ENCODE peak calls at places on chromosomes 6 and 20, in ten cellular contexts. One of them, this sample, is unnamed.
A peak's percentile ranks its signal among the peaks of the same experiment; 100 is the strongest.

GRCh38 chr6:139540276-139540675 is 165.8 kb upstream of the CITED2 start:
- DNase-seq in breast epithelium: no peak
- DNase-seq in IMR-90: peak; percentile 77
- DNase-seq in H1: no peak
- DNase-seq in sigmoid colon: no peak
- DNase-seq in gastrocnemius medialis: peak; percentile 46
- DNase-seq in A549: no peak
- DNase-seq in heart left ventricle: no peak
- DNase-seq in transverse colon: peak; percentile 35
- DNase-seq in esophagus muscularis mucosa: no peak
- DNase-seq in this sample: no peak

GRCh38 chr6:139449611-139450000 is 75.2 kb upstream of the CITED2 start:
- DNase-seq in breast epithelium: no peak
- DNase-seq in IMR-90: peak; percentile 55
- DNase-seq in H1: no peak
- DNase-seq in sigmoid colon: no peak
- DNase-seq in gastrocnemius medialis: no peak
- DNase-seq in A549: no peak
- DNase-seq in heart left ventricle: no peak
- DNase-seq in transverse colon: no peak
- DNase-seq in esophagus muscularis mucosa: no peak
- DNase-seq in this sample: no peak

GRCh38 chr6:46994933-46995332 is 47.2 kb downstream of the ADGRF1 start:
- DNase-seq in breast epithelium: no peak
- DNase-seq in IMR-90: no peak
- DNase-seq in H1: no peak
- DNase-seq in sigmoid colon: no peak
- DNase-seq in gastrocnemius medialis: no peak
- DNase-seq in A549: no peak
- DNase-seq in heart left ventricle: no peak
- DNase-seq in transverse colon: no peak
- DNase-seq in esophagus muscularis mucosa: no peak
- DNase-seq in this sample: no peak

GRCh38 chr6:16698988-16699868 is 62.0 kb downstream of the ATXN1 start:
- DNase-seq in breast epithelium: no peak
- DNase-seq in IMR-90: peak; percentile 62
- DNase-seq in H1: no peak
- DNase-seq in sigmoid colon: no peak
- DNase-seq in gastrocnemius medialis: no peak
- DNase-seq in A549: no peak
- DNase-seq in heart left ventricle: no peak
- DNase-seq in transverse colon: no peak
- DNase-seq in esophagus muscularis mucosa: no peak
- DNase-seq in this sample: no peak

GRCh38 chr6:70479236-70479635 is 65.9 kb downstream of the FAM135A start:
- DNase-seq in breast epithelium: no peak
- DNase-seq in IMR-90: peak; percentile 35
- DNase-seq in H1: no peak
- DNase-seq in sigmoid colon: no peak
- DNase-seq in gastrocnemius medialis: no peak
- DNase-seq in A549: no peak
- DNase-seq in heart left ventricle: no peak
- DNase-seq in transverse colon: no peak
- DNase-seq in esophagus muscularis mucosa: no peak
- DNase-seq in this sample: no peak

GRCh38 chr6:155264704-155265320 is 999 bp downstream of the CLDN20 start:
- DNase-seq in breast epithelium: no peak
- DNase-seq in IMR-90: no peak
- DNase-seq in H1: no peak
- DNase-seq in sigmoid colon: no peak
- DNase-seq in gastrocnemius medialis: no peak
- DNase-seq in A549: no peak
- DNase-seq in heart left ventricle: no peak
- DNase-seq in transverse colon: no peak
- DNase-seq in esophagus muscularis mucosa: no peak
- DNase-seq in this sample: no peak

GRCh38 chr6:116969211-116969863 is 92.3 kb downstream of the RFX6 start:
- DNase-seq in breast epithelium: no peak
- DNase-seq in IMR-90: peak; percentile 50
- DNase-seq in H1: no peak
- DNase-seq in sigmoid colon: no peak
- DNase-seq in gastrocnemius medialis: no peak
- DNase-seq in A549: peak; percentile 59
- DNase-seq in heart left ventricle: no peak
- DNase-seq in transverse colon: peak; percentile 14
- DNase-seq in esophagus muscularis mucosa: no peak
- DNase-seq in this sample: peak; percentile 36

GRCh38 chr20:49889943-49890650 is 25.2 kb downstream of the SPATA2 start:
- DNase-seq in breast epithelium: peak; percentile 52
- DNase-seq in IMR-90: no peak
- DNase-seq in H1: peak; percentile 85
- DNase-seq in sigmoid colon: peak; percentile 35
- DNase-seq in gastrocnemius medialis: peak; percentile 1
- DNase-seq in A549: no peak
- DNase-seq in heart left ventricle: no peak
- DNase-seq in transverse colon: no peak
- DNase-seq in esophagus muscularis mucosa: no peak
- DNase-seq in this sample: no peak

GRCh38 chr20:46367967-46368901 is 38.2 kb downstream of the ELMO2 start:
- DNase-seq in breast epithelium: no peak
- DNase-seq in IMR-90: no peak
- DNase-seq in H1: no peak
- DNase-seq in sigmoid colon: peak; percentile 63
- DNase-seq in gastrocnemius medialis: no peak
- DNase-seq in A549: no peak
- DNase-seq in heart left ventricle: no peak
- DNase-seq in transverse colon: no peak
- DNase-seq in esophagus muscularis mucosa: no peak
- DNase-seq in this sample: peak; percentile 89

GRCh38 chr20:46367234-46367633 is 39.2 kb downstream of the ELMO2 start:
- DNase-seq in breast epithelium: no peak
- DNase-seq in IMR-90: no peak
- DNase-seq in H1: no peak
- DNase-seq in sigmoid colon: peak; percentile 46
- DNase-seq in gastrocnemius medialis: no peak
- DNase-seq in A549: no peak
- DNase-seq in heart left ventricle: no peak
- DNase-seq in transverse colon: no peak
- DNase-seq in esophagus muscularis mucosa: no peak
- DNase-seq in this sample: no peak

GRCh38 chr20:46365483-46366215 is 40.8 kb downstream of the ELMO2 start:
- DNase-seq in breast epithelium: no peak
- DNase-seq in IMR-90: no peak
- DNase-seq in H1: no peak
- DNase-seq in sigmoid colon: peak; percentile 44
- DNase-seq in gastrocnemius medialis: no peak
- DNase-seq in A549: no peak
- DNase-seq in heart left ventricle: no peak
- DNase-seq in transverse colon: no peak
- DNase-seq in esophagus muscularis mucosa: no peak
- DNase-seq in this sample: no peak

GRCh38 chr20:46364670-46365482 is 41.5 kb downstream of the ELMO2 start:
- DNase-seq in breast epithelium: no peak
- DNase-seq in IMR-90: no peak
- DNase-seq in H1: no peak
- DNase-seq in sigmoid colon: peak; percentile 64
- DNase-seq in gastrocnemius medialis: no peak
- DNase-seq in A549: no peak
- DNase-seq in heart left ventricle: no peak
- DNase-seq in transverse colon: no peak
- DNase-seq in esophagus muscularis mucosa: no peak
- DNase-seq in this sample: peak; percentile 89

DNA sequence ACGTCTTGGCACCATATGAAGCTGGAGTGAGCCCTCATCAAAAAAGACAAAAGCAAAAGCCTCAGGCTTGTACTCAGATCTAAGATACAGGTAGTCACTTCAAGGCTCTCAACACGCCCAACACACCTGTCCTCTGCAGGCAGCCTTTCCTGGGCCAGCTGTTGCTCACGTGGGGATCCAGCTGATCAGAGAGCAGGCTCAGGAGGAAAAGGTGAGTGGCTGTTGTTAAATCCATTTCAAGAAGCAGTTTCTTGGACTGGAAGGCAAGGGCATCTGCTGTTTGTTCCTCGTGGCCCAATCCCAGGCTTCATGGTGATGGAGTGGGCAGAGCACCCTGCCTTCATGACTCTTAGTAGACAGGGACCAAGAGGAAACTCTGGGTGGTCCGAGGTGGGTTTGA is 39.6 kb downstream of the ELMO2 start:
- DNase-seq in breast epithelium: no peak
- DNase-seq in IMR-90: no peak
- DNase-seq in H1: no peak
- DNase-seq in sigmoid colon: peak; percentile 40
- DNase-seq in gastrocnemius medialis: no peak
- DNase-seq in A549: no peak
- DNase-seq in heart left ventricle: no peak
- DNase-seq in transverse colon: no peak
- DNase-seq in esophagus muscularis mucosa: no peak
- DNase-seq in this sample: peak; percentile 9
- TF ChIP-seq POLR2A in breast epithelium: no peak
- TF ChIP-seq POLR2A in IMR-90: no peak
- TF ChIP-seq POLR2A in H1: no peak
- TF ChIP-seq POLR2A in sigmoid colon: no peak
- TF ChIP-seq POLR2A in gastrocnemius medialis: no peak
- TF ChIP-seq POLR2A in A549: no peak
- TF ChIP-seq POLR2A in heart left ventricle: no peak
- TF ChIP-seq POLR2A in transverse colon: no peak
- TF ChIP-seq POLR2A in esophagus muscularis mucosa: no peak
- TF ChIP-seq POLR2A in this sample: no peak

GRCh38 chr6:142462260-142462659 is 160.5 kb downstream of the ADGRG6 start:
- DNase-seq in breast epithelium: no peak
- DNase-seq in IMR-90: no peak
- DNase-seq in H1: no peak
- DNase-seq in sigmoid colon: no peak
- DNase-seq in gastrocnemius medialis: no peak
- DNase-seq in A549: peak; percentile 12
- DNase-seq in heart left ventricle: no peak
- DNase-seq in transverse colon: no peak
- DNase-seq in esophagus muscularis mucosa: no peak
- DNase-seq in this sample: no peak
- TF ChIP-seq POLR2A in breast epithelium: no peak
- TF ChIP-seq POLR2A in IMR-90: no peak
- TF ChIP-seq POLR2A in H1: no peak
- TF ChIP-seq POLR2A in sigmoid colon: no peak
- TF ChIP-seq POLR2A in gastrocnemius medialis: no peak
- TF ChIP-seq POLR2A in A549: no peak
- TF ChIP-seq POLR2A in heart left ventricle: no peak
- TF ChIP-seq POLR2A in transverse colon: no peak
- TF ChIP-seq POLR2A in esophagus muscularis mucosa: no peak
- TF ChIP-seq POLR2A in this sample: no peak

GRCh38 chr6:34393191-34393967 is 910 bp upstream of the NUDT3 start:
- DNase-seq in breast epithelium: no peak
- DNase-seq in IMR-90: no peak
- DNase-seq in H1: no peak
- DNase-seq in sigmoid colon: peak; percentile 57
- DNase-seq in gastrocnemius medialis: no peak
- DNase-seq in A549: no peak
- DNase-seq in heart left ventricle: no peak
- DNase-seq in transverse colon: no peak
- DNase-seq in esophagus muscularis mucosa: no peak
- DNase-seq in this sample: no peak

GRCh38 chr6:34391023-34391485 is 1.4 kb downstream of the NUDT3 start:
- DNase-seq in breast epithelium: no peak
- DNase-seq in IMR-90: peak; percentile 71
- DNase-seq in H1: no peak
- DNase-seq in sigmoid colon: peak; percentile 71
- DNase-seq in gastrocnemius medialis: peak; percentile 80
- DNase-seq in A549: peak; percentile 52
- DNase-seq in heart left ventricle: peak; percentile 44
- DNase-seq in transverse colon: peak; percentile 35
- DNase-seq in esophagus muscularis mucosa: no peak
- DNase-seq in this sample: peak; percentile 74

GRCh38 chr6:34393968-34394305 is 1.5 kb upstream of the NUDT3 start:
- DNase-seq in breast epithelium: no peak
- DNase-seq in IMR-90: no peak
- DNase-seq in H1: no peak
- DNase-seq in sigmoid colon: no peak
- DNase-seq in gastrocnemius medialis: no peak
- DNase-seq in A549: no peak
- DNase-seq in heart left ventricle: no peak
- DNase-seq in transverse colon: no peak
- DNase-seq in esophagus muscularis mucosa: no peak
- DNase-seq in this sample: no peak

GRCh38 chr6:34391711-34392496 is 565 bp downstream of the NUDT3 start:
- DNase-seq in breast epithelium: peak; percentile 56
- DNase-seq in IMR-90: peak; percentile 38
- DNase-seq in H1: peak; percentile 84
- DNase-seq in sigmoid colon: peak; percentile 81
- DNase-seq in gastrocnemius medialis: peak; percentile 73
- DNase-seq in A549: peak; percentile 66
- DNase-seq in heart left ventricle: peak; percentile 64
- DNase-seq in transverse colon: peak; percentile 61
- DNase-seq in esophagus muscularis mucosa: peak; percentile 91
- DNase-seq in this sample: peak; percentile 49

GRCh38 chr6:34392497-34393190 is at the start of gene NUDT3:
- DNase-seq in breast epithelium: peak; percentile 88
- DNase-seq in IMR-90: peak; percentile 93
- DNase-seq in H1: peak; percentile 96
- DNase-seq in sigmoid colon: peak; percentile 97
- DNase-seq in gastrocnemius medialis: peak; percentile 94
- DNase-seq in A549: peak; percentile 91
- DNase-seq in heart left ventricle: peak; percentile 96
- DNase-seq in transverse colon: peak; percentile 95
- DNase-seq in esophagus muscularis mucosa: peak; percentile 96
- DNase-seq in this sample: peak; percentile 93
- TF ChIP-seq POLR2A in breast epithelium: no peak
- TF ChIP-seq POLR2A in IMR-90: no peak
- TF ChIP-seq POLR2A in H1: peak; percentile 14
- TF ChIP-seq POLR2A in sigmoid colon: no peak
- TF ChIP-seq POLR2A in gastrocnemius medialis: peak; percentile 93
- TF ChIP-seq POLR2A in A549: peak; percentile 74
- TF ChIP-seq POLR2A in heart left ventricle: peak; percentile 66
- TF ChIP-seq POLR2A in transverse colon: no peak
- TF ChIP-seq POLR2A in esophagus muscularis mucosa: peak; percentile 15
- TF ChIP-seq POLR2A in this sample: peak; percentile 69

DNA sequence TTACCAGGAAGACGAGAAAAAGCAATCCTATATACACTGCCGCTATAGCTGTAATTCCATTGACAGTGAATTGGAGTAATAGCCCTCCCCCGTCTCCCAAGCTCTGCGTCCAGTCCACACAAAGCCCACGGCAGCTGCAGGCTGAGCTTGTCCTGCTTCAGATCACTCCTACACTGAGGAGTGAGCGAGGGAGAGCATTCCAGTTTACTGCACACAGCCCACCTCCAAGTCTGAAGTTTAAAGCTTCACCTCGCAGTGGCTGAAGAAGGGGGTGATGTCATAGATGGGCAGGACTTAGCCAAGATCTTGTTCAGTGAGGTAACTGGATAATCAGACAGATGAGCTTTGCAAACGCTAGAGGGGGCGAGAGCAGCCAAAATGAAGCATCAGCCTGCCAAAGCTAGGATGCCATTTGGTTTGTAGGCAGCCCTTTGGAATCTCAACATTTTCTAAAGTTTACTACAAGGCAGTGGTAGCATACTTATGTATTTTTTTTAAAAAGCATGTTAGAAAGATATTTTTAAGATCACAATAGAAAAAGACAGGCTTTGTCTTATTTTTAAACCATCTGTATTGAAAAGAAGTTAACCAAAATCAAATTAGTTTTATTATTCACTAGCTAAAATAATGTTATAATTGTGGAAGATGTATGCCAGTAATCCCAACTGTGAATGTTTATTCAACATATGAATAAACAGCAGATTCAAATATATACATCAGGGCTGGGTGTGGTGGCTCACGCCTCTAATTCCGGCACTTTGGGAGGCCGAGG is at the start of gene FLRT3:
- DNase-seq in breast epithelium: peak; percentile 74
- DNase-seq in IMR-90: peak; percentile 96
- DNase-seq in H1: peak; percentile 58
- DNase-seq in sigmoid colon: peak; percentile 88
- DNase-seq in gastrocnemius medialis: peak; percentile 68
- DNase-seq in A549: peak; percentile 97
- DNase-seq in heart left ventricle: peak; percentile 57
- DNase-seq in transverse colon: peak; percentile 79
- DNase-seq in esophagus muscularis mucosa: peak; percentile 93
- DNase-seq in this sample: peak; percentile 81
- TF ChIP-seq POLR2A in breast epithelium: no peak
- TF ChIP-seq POLR2A in IMR-90: peak; percentile 66
- TF ChIP-seq POLR2A in H1: no peak
- TF ChIP-seq POLR2A in sigmoid colon: peak; percentile 66
- TF ChIP-seq POLR2A in gastrocnemius medialis: peak; percentile 75
- TF ChIP-seq POLR2A in A549: peak; percentile 97
- TF ChIP-seq POLR2A in heart left ventricle: no peak
- TF ChIP-seq POLR2A in transverse colon: peak; percentile 73
- TF ChIP-seq POLR2A in esophagus muscularis mucosa: no peak
- TF ChIP-seq POLR2A in this sample: peak; percentile 78

This sample was measured in adrenal gland.